ENCODE peak calls at places on chromosomes 2 and 18, in six cellular contexts. R is astrocyte of the spinal cord, V is ovary, S is Peyer's patch, C is endothelial cell, A is fibroblast of lung. W is an unnamed sample.

GRCh38 chr18:79548986-79549637 is 130.5 kb upstream of the CTDP1 start:
- DNase-seq in V (peak; percentile 10), S (no peak), C (no peak), R (no peak), A (no peak), W (no peak)

GRCh38 chr2:74142340-74142739 is 5.4 kb downstream of the BOLA3 start:
- DNase-seq in A (no peak), V (no peak), R (no peak), S (no peak), C (peak; percentile 27), W (no peak)

GRCh38 chr2:197908940-197909339 is 104.5 kb downstream of the PLCL1 start:
- DNase-seq in V (no peak), R (peak; percentile 28), A (peak; percentile 67), C (no peak), S (no peak), W (no peak)

GRCh38 chr2:70767094-70767698 is 804 bp downstream of the ADD2 start:
- DNase-seq in A (no peak), V (no peak), S (peak; percentile 32), C (peak; percentile 35), R (no peak), W (no peak)

GRCh38 chr18:8231316-8231715 is 377.9 kb upstream of the RAB12 start:
- DNase-seq in A (peak; percentile 5), S (no peak), R (no peak), C (no peak), V (no peak), W (no peak)

GRCh38 chr2:197786010-197786877 is 1.1 kb upstream of the BOLL start:
- DNase-seq in A (no peak), V (no peak), R (no peak), S (no peak), C (peak; percentile 72), W (no peak)

GRCh38 chr2:56102866-56103265 is 80.9 kb upstream of the CCDC85A start:
- DNase-seq in S (no peak), R (peak; percentile 13), V (no peak), A (no peak), C (no peak), W (no peak)

GRCh38 chr18:22550366-22550765 is 132.7 kb upstream of the CTAGE1 start:
- DNase-seq in C (no peak), V (no peak), R (no peak), S (no peak), A (no peak), W (no peak)

GRCh38 chr2:47494267-47495130 is 91.5 kb downstream of the MSH2 start:
- DNase-seq in S (no peak), C (no peak), A (no peak), R (no peak), V (no peak), W (no peak)

GRCh38 chr2:10424051-10424450 is 24.1 kb downstream of the ODC1 start:
- DNase-seq in A (peak; percentile 49), R (peak; percentile 77), V (no peak), C (no peak), S (no peak), W (no peak)

GRCh38 chr2:65662654-65663432 is 230.4 kb upstream of the SPRED2 start:
- DNase-seq in A (peak; percentile 98), S (no peak), C (no peak), R (peak; percentile 96), V (no peak), W (peak; percentile 21)

GRCh38 chr2:218125626-218126080 is at the start of gene CXCR2:
- DNase-seq in V (no peak), S (peak; percentile 17), R (no peak), A (no peak), C (no peak), W (no peak)

GRCh38 chr2:10122500-10123280 is at the start of gene RRM2:
- DNase-seq in V (peak; percentile 92), A (peak; percentile 87), C (peak; percentile 92), R (peak; percentile 91), S (peak; percentile 89), W (no peak)

GRCh38 chr2:83394134-83394965 is 1064.7 kb downstream of the SUCLG1 start:
- DNase-seq in S (no peak), R (no peak), C (no peak), A (peak; percentile 0), V (no peak), W (no peak)

GRCh38 chr2:136444323-136444722 is 321.0 kb upstream of the THSD7B start:
- DNase-seq in R (no peak), C (no peak), S (no peak), V (no peak), A (no peak), W (peak; percentile 35)

GRCh38 chr2:19753314-19753713 is 148.5 kb downstream of the TTC32 start:
- DNase-seq in C (no peak), S (no peak), V (no peak), R (no peak), A (peak; percentile 28), W (no peak)

GRCh38 chr18:60555629-60556028 is 183.1 kb upstream of the MC4R start:
- DNase-seq in V (no peak), A (no peak), C (no peak), R (no peak), S (no peak), W (no peak)

GRCh38 chr2:221517362-221518121 is 54.6 kb downstream of the EPHA4 start:
- DNase-seq in R (peak; percentile 73), S (peak; percentile 82), C (no peak), A (peak; percentile 60), V (no peak), W (no peak)

GRCh38 chr2:173282795-173283545 is 71.7 kb upstream of the CDCA7 start:
- DNase-seq in A (no peak), C (no peak), R (no peak), V (no peak), S (no peak), W (no peak)

GRCh38 chr2:46979611-46980010 is 64.0 kb upstream of the MCFD2 start:
- DNase-seq in V (no peak), R (no peak), A (no peak), C (no peak), S (peak; percentile 65), W (no peak)

GRCh38 chr2:50491541-50492114 is 540.3 kb downstream of the NRXN1 start:
- DNase-seq in V (no peak), A (peak; percentile 38), C (peak; percentile 45), S (no peak), R (peak; percentile 39), W (no peak)

GRCh38 chr2:82234283-82234682 is 1929.7 kb upstream of the LRRTM1 start:
- DNase-seq in A (no peak), R (no peak), V (no peak), S (no peak), C (no peak), W (no peak)

GRCh38 chr2:240469239-240469636 is 33.8 kb downstream of the GPC1 start:
- DNase-seq in S (peak; percentile 6), V (no peak), A (no peak), R (no peak), C (peak; percentile 3), W (no peak)

GRCh38 chr2:173652731-173653426 is 298.2 kb downstream of the CDCA7 start:
- DNase-seq in C (no peak), A (peak; percentile 97), S (no peak), V (no peak), R (peak; percentile 96), W (peak; percentile 93)

DNA sequence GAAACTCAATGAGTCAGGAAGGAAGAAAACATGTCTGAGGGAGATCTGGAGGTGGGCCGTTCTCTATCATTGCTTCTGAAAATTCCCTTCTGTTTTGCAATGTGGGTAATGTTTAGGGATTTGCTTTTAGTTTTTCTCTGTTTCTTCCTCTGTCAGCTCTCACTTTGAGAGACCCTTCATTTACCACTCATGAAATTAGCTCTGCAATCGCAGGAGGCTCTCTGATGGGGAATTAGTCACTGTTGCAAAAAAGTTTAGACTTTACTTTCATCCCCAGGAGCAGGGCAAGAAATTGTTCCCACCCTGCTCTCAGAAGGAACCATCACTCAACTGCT is 80.0 kb upstream of the MAP4K3 start:
- DNase-seq in S (no peak), C (no peak), A (no peak), R (no peak), V (no peak), W (no peak)
- TF ChIP-seq CTCF in S (no peak), C (no peak), A (no peak), R (no peak), V (no peak), W (no peak)

DNA sequence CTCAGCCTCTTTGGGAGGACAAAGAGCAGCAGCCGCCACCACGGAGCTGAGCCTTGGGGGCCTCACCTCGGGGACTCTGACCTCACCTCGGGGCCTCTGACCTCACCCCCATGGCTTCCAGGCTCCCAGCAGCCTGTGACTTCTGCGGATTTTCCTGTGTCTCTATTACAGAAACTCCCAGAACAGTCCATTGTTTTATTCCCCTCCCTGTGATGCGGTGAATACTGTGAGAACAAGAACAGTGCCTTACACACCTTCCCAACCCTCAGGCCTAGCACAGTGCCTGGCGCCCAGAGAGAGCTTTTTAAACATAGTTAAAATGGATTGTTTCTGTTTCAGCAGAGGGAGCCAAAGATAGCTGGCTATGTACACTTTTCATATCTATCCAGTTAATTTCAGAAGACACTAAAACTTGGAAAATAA is 63.7 kb downstream of the MBP start:
- DNase-seq in S (no peak), V (no peak), C (no peak), R (peak; percentile 40), A (peak; percentile 54), W (no peak)
- TF ChIP-seq CTCF in S (no peak), V (peak; percentile 12), C (no peak), R (peak; percentile 33), A (no peak), W (no peak)

GRCh38 chr18:5601188-5601624 is 57.4 kb upstream of the EPB41L3 start:
- DNase-seq in S (no peak), V (no peak), C (no peak), R (no peak), A (no peak), W (no peak)

GRCh38 chr18:5603153-5603552 is 59.4 kb upstream of the EPB41L3 start:
- DNase-seq in V (no peak), R (no peak), S (no peak), A (no peak), C (no peak), W (no peak)

GRCh38 chr18:5600376-5601071 is 56.7 kb upstream of the EPB41L3 start:
- DNase-seq in V (no peak), A (peak; percentile 62), S (no peak), R (peak; percentile 49), C (no peak), W (no peak)

GRCh38 chr18:5604778-5605177 is 61.0 kb upstream of the EPB41L3 start:
- DNase-seq in R (no peak), A (no peak), V (no peak), C (no peak), S (no peak), W (no peak)
- TF ChIP-seq CTCF in R (peak; percentile 4), A (no peak), V (no peak), C (no peak), S (no peak), W (no peak)

DNA sequence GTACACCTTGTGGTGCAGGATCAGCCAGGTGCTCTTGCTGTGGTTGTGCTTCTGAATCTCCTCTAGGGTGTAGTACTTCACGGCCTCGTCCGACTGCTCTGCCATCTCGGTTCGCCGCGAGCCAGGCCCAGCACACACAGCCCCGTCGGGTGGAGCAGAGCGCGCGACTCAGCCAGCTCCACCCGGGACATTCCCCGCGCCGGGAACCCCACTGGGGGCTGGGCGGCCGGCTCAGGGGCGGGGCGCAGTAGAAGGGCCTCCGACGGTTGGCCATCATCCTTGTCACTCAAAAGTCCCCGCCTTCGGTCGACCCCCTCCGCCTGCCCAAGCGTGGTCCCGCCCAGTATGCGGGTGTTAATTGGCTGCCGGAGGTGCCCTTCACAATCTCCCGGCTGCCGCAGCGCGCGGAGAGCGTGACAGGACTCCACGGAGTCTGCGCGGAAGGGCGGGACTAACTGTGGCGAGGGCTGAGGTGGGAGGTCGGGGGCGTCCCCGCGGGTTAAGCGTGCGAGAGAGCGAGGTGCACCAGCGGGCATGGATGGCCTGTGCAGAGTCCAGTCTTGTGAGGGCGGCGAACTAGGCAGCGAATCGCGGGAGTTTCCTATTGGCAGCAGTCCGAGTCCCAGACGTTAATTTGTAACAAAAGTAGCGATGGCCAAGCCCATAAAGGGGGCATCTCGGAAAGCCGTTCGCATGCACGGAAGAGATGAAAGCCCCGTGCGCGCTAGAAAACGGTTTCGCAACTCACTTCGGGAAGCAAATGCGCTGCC is at the start of gene CYB5A:
- DNase-seq in C (peak; percentile 99), A (peak; percentile 96), R (peak; percentile 96), V (peak; percentile 99), S (peak; percentile 97), W (peak; percentile 75)
- TF ChIP-seq CTCF in C (no peak), A (peak; percentile 27), R (peak; percentile 3), V (no peak), S (no peak), W (peak; percentile 25)